ENCODE peak calls at places on chromosomes 12 and 14, in nine cellular contexts. One of them, this sample, is unnamed.
A peak's percentile ranks its signal among the peaks of the same experiment; 100 is the strongest.

GRCh38 chr12:125860672-125861288 is 795.5 kb downstream of the AACS start:
- DNase-seq in stimulated activated naive B cell treated with anti-CD40 and anti-IgM and Interleukin-4, amounts not matched to agents 10 μg/mL and 1 μg/mL and 100 μg/mL, for 72 hours: no peak
- DNase-seq in choroid plexus epithelial cell: no peak
- DNase-seq in iPS DF 6.9: no peak
- DNase-seq in GDM1: no peak
- DNase-seq in K562: no peak
- DNase-seq in GM19239: no peak
- DNase-seq in HT-29: no peak
- DNase-seq in neural crest cell: no peak
- DNase-seq in this sample: no peak

GRCh38 chr12:24499151-24500146 is 449.5 kb downstream of the BCAT1 start:
- DNase-seq in stimulated activated naive B cell treated with anti-CD40 and anti-IgM and Interleukin-4, amounts not matched to agents 10 μg/mL and 1 μg/mL and 100 μg/mL, for 72 hours: no peak
- DNase-seq in choroid plexus epithelial cell: peak; percentile 90
- DNase-seq in iPS DF 6.9: no peak
- DNase-seq in GDM1: no peak
- DNase-seq in K562: no peak
- DNase-seq in GM19239: no peak
- DNase-seq in HT-29: no peak
- DNase-seq in neural crest cell: no peak
- DNase-seq in this sample: no peak

GRCh38 chr14:29054119-29054518 is 287.5 kb downstream of the FOXG1 start:
- DNase-seq in stimulated activated naive B cell treated with anti-CD40 and anti-IgM and Interleukin-4, amounts not matched to agents 10 μg/mL and 1 μg/mL and 100 μg/mL, for 72 hours: no peak
- DNase-seq in choroid plexus epithelial cell: peak; percentile 13
- DNase-seq in iPS DF 6.9: no peak
- DNase-seq in GDM1: no peak
- DNase-seq in K562: no peak
- DNase-seq in GM19239: no peak
- DNase-seq in HT-29: no peak
- DNase-seq in neural crest cell: no peak
- DNase-seq in this sample: no peak

GRCh38 chr14:65346895-65347294 is 65.6 kb upstream of the FUT8 start:
- DNase-seq in stimulated activated naive B cell treated with anti-CD40 and anti-IgM and Interleukin-4, amounts not matched to agents 10 μg/mL and 1 μg/mL and 100 μg/mL, for 72 hours: no peak
- DNase-seq in choroid plexus epithelial cell: peak; percentile 45
- DNase-seq in iPS DF 6.9: no peak
- DNase-seq in GDM1: no peak
- DNase-seq in K562: no peak
- DNase-seq in GM19239: no peak
- DNase-seq in HT-29: no peak
- DNase-seq in neural crest cell: no peak
- DNase-seq in this sample: no peak

GRCh38 chr12:72274926-72275325 is 2.8 kb downstream of the TRHDE start:
- DNase-seq in stimulated activated naive B cell treated with anti-CD40 and anti-IgM and Interleukin-4, amounts not matched to agents 10 μg/mL and 1 μg/mL and 100 μg/mL, for 72 hours: no peak
- DNase-seq in choroid plexus epithelial cell: peak; percentile 83
- DNase-seq in iPS DF 6.9: no peak
- DNase-seq in GDM1: no peak
- DNase-seq in K562: no peak
- DNase-seq in GM19239: no peak
- DNase-seq in HT-29: no peak
- DNase-seq in neural crest cell: no peak
- DNase-seq in this sample: no peak

GRCh38 chr12:77352941-77353340 is 287.6 kb upstream of the E2F7 start:
- DNase-seq in stimulated activated naive B cell treated with anti-CD40 and anti-IgM and Interleukin-4, amounts not matched to agents 10 μg/mL and 1 μg/mL and 100 μg/mL, for 72 hours: no peak
- DNase-seq in choroid plexus epithelial cell: peak; percentile 36
- DNase-seq in iPS DF 6.9: no peak
- DNase-seq in GDM1: no peak
- DNase-seq in K562: no peak
- DNase-seq in GM19239: no peak
- DNase-seq in HT-29: no peak
- DNase-seq in neural crest cell: no peak
- DNase-seq in this sample: no peak

GRCh38 chr14:68248481-68249255 is 429.1 kb downstream of the RAD51B start:
- DNase-seq in stimulated activated naive B cell treated with anti-CD40 and anti-IgM and Interleukin-4, amounts not matched to agents 10 μg/mL and 1 μg/mL and 100 μg/mL, for 72 hours: no peak
- DNase-seq in choroid plexus epithelial cell: peak; percentile 88
- DNase-seq in iPS DF 6.9: no peak
- DNase-seq in GDM1: peak; percentile 32
- DNase-seq in K562: no peak
- DNase-seq in GM19239: no peak
- DNase-seq in HT-29: peak; percentile 68
- DNase-seq in neural crest cell: peak; percentile 17
- DNase-seq in this sample: peak; percentile 47

GRCh38 chr14:32738206-32738871 is 200.3 kb upstream of the NPAS3 start:
- DNase-seq in stimulated activated naive B cell treated with anti-CD40 and anti-IgM and Interleukin-4, amounts not matched to agents 10 μg/mL and 1 μg/mL and 100 μg/mL, for 72 hours: no peak
- DNase-seq in choroid plexus epithelial cell: no peak
- DNase-seq in iPS DF 6.9: no peak
- DNase-seq in GDM1: no peak
- DNase-seq in K562: no peak
- DNase-seq in GM19239: no peak
- DNase-seq in HT-29: no peak
- DNase-seq in neural crest cell: no peak
- DNase-seq in this sample: no peak

GRCh38 chr12:51326762-51327439 is 2.9 kb upstream of the BIN2 start:
- DNase-seq in stimulated activated naive B cell treated with anti-CD40 and anti-IgM and Interleukin-4, amounts not matched to agents 10 μg/mL and 1 μg/mL and 100 μg/mL, for 72 hours: peak; percentile 32
- DNase-seq in choroid plexus epithelial cell: peak; percentile 79
- DNase-seq in iPS DF 6.9: no peak
- DNase-seq in GDM1: peak; percentile 93
- DNase-seq in K562: peak; percentile 56
- DNase-seq in GM19239: peak; percentile 53
- DNase-seq in HT-29: no peak
- DNase-seq in neural crest cell: no peak
- DNase-seq in this sample: peak; percentile 68

GRCh38 chr12:30959778-30960177 is 33.2 kb downstream of the TSPAN11 start:
- DNase-seq in stimulated activated naive B cell treated with anti-CD40 and anti-IgM and Interleukin-4, amounts not matched to agents 10 μg/mL and 1 μg/mL and 100 μg/mL, for 72 hours: no peak
- DNase-seq in choroid plexus epithelial cell: no peak
- DNase-seq in iPS DF 6.9: no peak
- DNase-seq in GDM1: no peak
- DNase-seq in K562: no peak
- DNase-seq in GM19239: no peak
- DNase-seq in HT-29: no peak
- DNase-seq in neural crest cell: no peak
- DNase-seq in this sample: no peak

GRCh38 chr12:96329545-96329944 is 70.7 kb downstream of the CDK17 start:
- DNase-seq in stimulated activated naive B cell treated with anti-CD40 and anti-IgM and Interleukin-4, amounts not matched to agents 10 μg/mL and 1 μg/mL and 100 μg/mL, for 72 hours: no peak
- DNase-seq in choroid plexus epithelial cell: no peak
- DNase-seq in iPS DF 6.9: no peak
- DNase-seq in GDM1: no peak
- DNase-seq in K562: no peak
- DNase-seq in GM19239: no peak
- DNase-seq in HT-29: no peak
- DNase-seq in neural crest cell: no peak
- DNase-seq in this sample: no peak

GRCh38 chr14:62308316-62308715 is 546.1 kb downstream of the SNAPC1 start:
- DNase-seq in stimulated activated naive B cell treated with anti-CD40 and anti-IgM and Interleukin-4, amounts not matched to agents 10 μg/mL and 1 μg/mL and 100 μg/mL, for 72 hours: no peak
- DNase-seq in choroid plexus epithelial cell: no peak
- DNase-seq in iPS DF 6.9: no peak
- DNase-seq in GDM1: no peak
- DNase-seq in K562: no peak
- DNase-seq in GM19239: no peak
- DNase-seq in HT-29: no peak
- DNase-seq in neural crest cell: no peak
- DNase-seq in this sample: no peak